ENCODE peak calls at places on chromosome 12, in eight cellular contexts. Q is AG09319, P is prostate gland, L is pancreas, H is NCI-H2107, I is amygdala, U is WTC11, Y is lower lobe of right lung. V is an unnamed sample.

GRCh38 chr12:91958816-91959215 is 186.8 kb downstream of the BTG1 start:
- DNase-seq in Q (no peak), P (no peak), L (no peak), H (no peak), I (no peak), U (no peak), Y (no peak), V (no peak)

GRCh38 chr12:123952037-123952436 is 20.6 kb downstream of the CCDC92 start:
- DNase-seq in Q (no peak), P (no peak), L (no peak), H (no peak), I (no peak), U (no peak), Y (no peak), V (no peak)

GRCh38 chr12:28374556-28374955 is 184.3 kb downstream of the CCDC91 start:
- DNase-seq in Q (no peak), P (no peak), L (no peak), H (no peak), I (no peak), U (no peak), Y (no peak), V (no peak)

GRCh38 chr12:130880411-130880885 is 8.6 kb downstream of the RAN start:
- DNase-seq in Q (no peak), P (no peak), L (no peak), H (no peak), I (no peak), U (no peak), Y (no peak), V (no peak)

GRCh38 chr12:130838284-130838950 is 633 bp downstream of the STX2 start:
- DNase-seq in Q (no peak), P (peak; percentile 25), L (peak; percentile 28), H (peak; percentile 13), I (no peak), U (peak; percentile 44), Y (peak; percentile 62), V (no peak)

GRCh38 chr12:32595251-32595650 is 83.8 kb upstream of the DNM1L start:
- DNase-seq in Q (no peak), P (no peak), L (no peak), H (peak; percentile 4), I (no peak), U (no peak), Y (no peak), V (no peak)

GRCh38 chr12:130480887-130481286 is 143.2 kb downstream of the PIWIL1 start:
- DNase-seq in Q (no peak), P (no peak), L (no peak), H (peak; percentile 65), I (no peak), U (no peak), Y (no peak), V (no peak)

GRCh38 chr12:112190626-112191025 is 65.3 kb downstream of the TRAFD1 start:
- DNase-seq in Q (no peak), P (peak; percentile 54), L (no peak), H (peak; percentile 75), I (no peak), U (no peak), Y (no peak), V (no peak)

GRCh38 chr12:106978035-106978800 is 8.7 kb downstream of the MTERF2 start:
- DNase-seq in Q (no peak), P (peak; percentile 52), L (peak; percentile 51), H (peak; percentile 32), I (no peak), U (no peak), Y (no peak), V (no peak)

GRCh38 chr12:125098676-125099406 is 33.6 kb downstream of the AACS start:
- DNase-seq in Q (no peak), P (no peak), L (no peak), H (no peak), I (no peak), U (no peak), Y (no peak), V (no peak)

GRCh38 chr12:82425241-82425640 is 66.9 kb downstream of the METTL25 start:
- DNase-seq in Q (no peak), P (no peak), L (no peak), H (no peak), I (no peak), U (no peak), Y (no peak), V (no peak)

GRCh38 chr12:116043673-116044072 is 233.8 kb downstream of the MED13L start:
- DNase-seq in Q (no peak), P (no peak), L (no peak), H (no peak), I (no peak), U (no peak), Y (no peak), V (no peak)

GRCh38 chr12:46664771-46665287 is 161.0 kb downstream of the SLC38A4 start:
- DNase-seq in Q (peak; percentile 67), P (peak; percentile 24), L (no peak), H (no peak), I (no peak), U (no peak), Y (no peak), V (no peak)